ENCODE peak calls at places on chromosomes 6 and 20, in ten cellular contexts. N, D, S, H, R, W, X, F, J and I are unnamed samples.

GRCh38 chr20:57341657-57342056 is 9.4 kb upstream of the RAE1 start:
- DNase-seq in X (no peak), S (no peak), D (no peak), N (no peak), R (no peak), H (no peak), W (no peak), J (no peak), F (no peak), I (no peak)

GRCh38 chr20:8971669-8972316 is 97.1 kb upstream of the PLCB4 start:
- DNase-seq in S (no peak), W (no peak), J (no peak), R (no peak), D (no peak), H (no peak), F (no peak), N (no peak), X (no peak), I (no peak)

GRCh38 chr6:143160439-143161220 is 99.9 kb downstream of the AIG1 start:
- DNase-seq in S (no peak), N (no peak), J (no peak), D (peak; percentile 47), H (no peak), X (no peak), F (no peak), R (no peak), W (no peak), I (no peak)

GRCh38 chr6:45076217-45076616 is 251.9 kb upstream of the RUNX2 start:
- DNase-seq in H (peak; percentile 5), J (peak; percentile 11), D (peak; percentile 93), W (no peak), F (no peak), X (no peak), S (no peak), N (peak; percentile 41), R (no peak), I (no peak)

GRCh38 chr20:19129976-19130612 is 82.3 kb upstream of the SLC24A3 start:
- DNase-seq in F (no peak), W (no peak), N (no peak), D (no peak), J (no peak), H (no peak), X (no peak), S (no peak), R (no peak), I (no peak)

GRCh38 chr20:46282669-46283068 is 25.6 kb downstream of the CDH22 start:
- DNase-seq in X (no peak), D (no peak), H (no peak), R (no peak), N (no peak), W (no peak), J (no peak), S (no peak), F (no peak), I (no peak)

GRCh38 chr6:152461556-152461955 is 175.6 kb downstream of the SYNE1 start:
- DNase-seq in J (peak; percentile 9), S (peak; percentile 28), F (no peak), H (no peak), D (peak; percentile 32), N (peak; percentile 55), R (no peak), X (no peak), W (no peak), I (no peak)

GRCh38 chr6:121886223-121886830 is 450.9 kb downstream of the GJA1 start:
- DNase-seq in W (no peak), N (peak; percentile 21), J (peak; percentile 57), X (peak; percentile 68), H (peak; percentile 85), S (no peak), R (no peak), D (peak; percentile 88), F (no peak), I (no peak)

GRCh38 chr6:137358273-137358672 is 135.9 kb downstream of the OLIG3 start:
- DNase-seq in R (no peak), W (no peak), H (no peak), N (no peak), J (no peak), D (no peak), X (no peak), S (no peak), F (no peak), I (no peak)

GRCh38 chr6:137353346-137353745 is 134.2 kb upstream of the IFNGR1 start:
- DNase-seq in H (no peak), D (no peak), X (no peak), N (peak; percentile 6), J (no peak), W (no peak), R (no peak), S (no peak), F (no peak), I (peak; percentile 31)

GRCh38 chr6:137357948-137358266 is 136.3 kb downstream of the OLIG3 start:
- DNase-seq in R (no peak), N (no peak), F (no peak), X (no peak), J (no peak), D (no peak), H (no peak), S (no peak), W (no peak), I (no peak)

GRCh38 chr6:137353842-137354397 is 134.7 kb upstream of the IFNGR1 start:
- DNase-seq in X (no peak), J (no peak), R (no peak), F (no peak), W (no peak), D (no peak), H (no peak), S (no peak), N (no peak), I (no peak)

DNA sequence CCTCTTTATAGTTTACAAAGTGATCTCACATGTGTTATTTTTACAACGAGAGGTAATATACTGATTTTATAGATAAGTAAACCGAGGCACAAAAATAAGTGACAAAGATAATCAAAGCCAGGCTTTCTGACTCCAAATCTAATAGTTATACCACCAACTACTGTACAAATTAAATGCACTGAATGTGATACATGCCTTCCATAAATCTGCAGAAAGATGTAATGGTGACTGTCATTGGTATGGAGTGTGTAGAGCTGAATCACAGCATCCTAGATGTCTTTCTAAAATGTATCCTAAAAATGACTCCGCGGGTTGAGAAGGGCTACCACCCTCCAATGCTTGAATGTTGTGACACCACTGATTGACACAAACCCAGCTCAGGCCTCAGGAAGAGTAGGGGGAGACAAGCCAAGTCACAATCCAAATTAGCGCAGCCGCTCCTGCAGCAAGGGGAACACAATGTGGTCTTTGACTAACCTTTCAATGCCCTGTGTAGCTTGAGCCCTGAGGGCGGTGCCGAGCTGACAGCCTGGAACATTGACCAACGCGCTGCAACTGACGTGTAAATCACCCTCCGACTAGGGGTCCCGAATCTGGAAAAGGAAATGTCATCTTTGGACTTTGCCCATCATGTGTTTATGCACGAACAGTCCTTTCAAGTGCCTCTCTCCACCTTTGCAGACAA is 136.8 kb downstream of the OLIG3 start:
- DNase-seq in H (no peak), J (no peak), X (no peak), W (no peak), S (no peak), R (no peak), F (no peak), D (no peak), N (no peak), I (no peak)
- H3K4me3 ChIP-seq in H (no peak overlapping the region), J (no peak overlapping the region), X (no peak overlapping the region), W (no peak overlapping the region), S (no peak overlapping the region), R (no peak overlapping the region), F (no peak overlapping the region), D (no peak overlapping the region), N (no peak overlapping the region), I (no peak overlapping the region)

DNA sequence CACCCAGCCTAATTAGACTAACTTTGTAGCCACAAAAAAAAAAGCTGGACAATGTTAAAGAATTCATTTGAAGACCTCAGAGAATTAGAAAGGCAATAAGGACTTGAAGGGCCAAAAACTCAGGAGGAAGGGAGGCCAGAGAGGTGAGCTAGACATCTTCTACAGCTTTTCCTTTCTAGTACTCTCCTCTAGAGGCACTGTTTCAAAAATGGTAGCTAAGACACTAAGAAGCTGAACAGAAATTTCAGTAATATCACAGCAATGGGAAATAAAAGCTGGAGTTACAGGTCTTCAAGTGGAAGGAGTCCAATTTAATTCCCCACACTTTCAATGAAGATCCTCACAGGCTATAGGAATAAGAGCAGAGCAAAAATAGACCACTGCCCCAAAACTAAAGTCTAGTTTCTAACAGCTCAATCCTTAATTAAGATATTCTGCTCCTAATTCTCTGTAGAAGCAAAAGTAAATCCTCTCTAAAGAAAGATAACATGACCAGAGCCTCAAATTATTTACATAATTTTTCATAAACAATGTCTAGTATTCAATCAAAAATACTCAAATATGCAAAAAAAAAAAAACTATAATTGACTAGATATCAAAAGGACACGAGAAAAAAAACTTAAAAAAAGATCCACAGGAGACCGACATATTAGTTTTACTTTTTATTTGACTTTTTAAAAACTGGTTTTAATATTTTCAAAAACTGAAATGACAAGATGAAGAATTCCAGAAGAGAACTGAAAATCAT is 63.7 kb downstream of the RNGTT start:
- DNase-seq in H (no peak), S (peak; percentile 4), W (no peak), J (no peak), D (no peak), X (no peak), N (peak; percentile 20), F (no peak), R (no peak), I (no peak)
- TF ChIP-seq CTCF in H (no peak), S (peak; percentile 36), W (no peak), J (peak; percentile 31), D (no peak), X (peak; percentile 12), N (peak; percentile 48), F (no peak), R (peak; percentile 52), I (peak; percentile 35)

DNA sequence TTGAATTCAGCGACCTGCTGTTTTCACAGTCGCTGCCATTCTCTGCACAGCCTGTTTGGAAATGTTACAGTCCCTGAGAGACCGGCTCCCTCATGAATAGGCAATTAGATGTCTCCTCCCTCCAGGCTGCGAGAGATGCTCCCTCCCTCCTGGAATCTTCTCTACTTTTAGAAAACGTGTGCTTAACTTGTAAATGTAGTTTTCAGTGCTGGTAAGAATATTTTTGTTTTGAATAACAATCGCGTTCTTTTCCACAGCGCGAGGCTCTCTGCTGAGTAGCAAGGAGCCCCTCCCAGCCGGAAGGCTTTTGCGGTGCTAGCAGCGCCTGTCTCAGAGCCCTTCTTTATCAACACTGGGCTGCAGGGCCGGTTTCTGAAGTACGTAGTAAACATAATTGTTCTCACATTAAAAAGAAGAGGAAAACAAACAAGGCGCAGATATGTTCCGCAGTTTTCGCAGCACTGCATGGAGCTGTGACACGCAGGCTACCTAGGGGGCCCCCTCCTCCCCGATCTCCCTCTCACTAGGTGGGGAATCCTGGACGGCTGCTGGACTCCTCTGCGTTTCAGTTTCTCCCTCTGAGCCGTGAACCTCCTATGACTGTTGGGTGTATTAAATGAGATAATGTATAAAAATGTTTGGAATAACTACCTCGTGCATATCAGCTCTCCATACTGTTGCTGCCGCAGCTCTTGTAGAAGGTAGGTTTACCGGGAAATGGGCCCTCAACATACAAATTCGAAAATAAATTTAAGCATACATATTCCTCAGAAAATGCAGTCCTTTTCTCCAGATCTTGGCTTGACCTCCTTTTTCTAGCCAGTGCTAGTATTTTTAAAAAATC is 79.0 kb upstream of the SPACA1 start:
- DNase-seq in S (peak; percentile 44), H (no peak), J (peak; percentile 27), X (no peak), N (peak; percentile 35), D (no peak), W (peak; percentile 29), R (no peak), F (peak; percentile 50), I (no peak)
- H3K4me3 ChIP-seq in S (peak overlapping the region; percentile 42), H (peak overlapping the region; percentile 16), J (peak overlapping the region; percentile 32), X (peak overlapping the region; percentile 21), N (peak overlapping the region; percentile 28), D (no peak overlapping the region), W (peak overlapping the region; percentile 28), R (no peak overlapping the region), F (peak overlapping the region; percentile 59), I (peak overlapping the region; percentile 47)

DNA sequence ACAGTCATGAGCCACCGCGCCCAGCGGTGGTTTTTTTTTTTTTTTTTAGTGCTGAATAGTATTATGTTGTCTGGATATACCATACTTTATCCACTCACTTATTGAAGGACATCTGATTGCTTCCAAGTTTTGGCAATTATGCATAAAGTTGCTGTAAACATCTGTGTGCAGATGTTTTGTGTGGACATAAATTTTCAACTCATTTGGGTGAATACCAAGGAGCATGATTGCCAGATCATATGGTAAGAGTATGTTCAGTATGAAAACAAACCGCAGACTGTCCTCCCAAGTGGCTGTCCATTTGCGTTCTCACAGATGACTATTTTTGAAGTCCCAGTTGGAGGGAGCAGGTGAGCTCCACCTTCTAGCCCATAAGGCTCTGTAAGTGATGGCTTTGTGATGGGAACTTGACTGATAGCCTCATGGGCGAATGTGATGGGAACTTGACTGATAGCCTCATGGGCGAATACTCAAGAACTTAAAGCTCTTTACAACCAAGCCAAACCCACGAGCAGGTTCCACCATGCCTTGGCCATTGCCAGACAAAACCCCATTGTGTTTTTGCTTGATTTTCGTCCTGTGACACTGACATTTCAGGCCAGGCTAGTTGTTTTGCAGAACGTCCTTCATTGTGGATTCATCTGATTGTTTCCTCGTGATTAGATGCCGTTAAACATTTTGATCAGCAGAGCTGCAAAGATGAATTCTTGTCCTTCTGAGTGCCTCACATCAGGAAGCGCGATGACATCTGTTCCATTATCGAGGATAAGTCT is 51.0 kb downstream of the ZBTB2 start:
- DNase-seq in F (no peak), J (no peak), X (no peak), W (no peak), R (no peak), H (no peak), D (no peak), N (no peak), S (no peak), I (no peak)
- TF ChIP-seq CTCF in F (no peak), J (no peak), X (no peak), W (no peak), R (no peak), H (no peak), D (no peak), N (no peak), S (no peak), I (no peak)